ENCODE peak calls at places on chromosomes 5 and 9, in nine cellular contexts. K is HCT116; Y is lower lobe of right lung; Q is CD8-positive, alpha-beta T cell; U is H1; J is breast epithelium; R is CD8-positive, alpha-beta memory T cell; F is CD4-positive, alpha-beta memory T cell; D is endothelial cell of umbilical vein. W is an unnamed sample.

GRCh38 chr9:91933556-91934352 is 16.3 kb downstream of the ROR2 start:
- DNase-seq in Q (no peak), U (no peak), J (no peak), R (no peak), K (no peak), F (no peak), D (no peak), Y (no peak), W (no peak)

GRCh38 chr5:149201121-149201637 is 59.9 kb downstream of the ABLIM3 start:
- DNase-seq in R (no peak), J (no peak), Q (no peak), D (no peak), K (no peak), U (no peak), Y (no peak), F (no peak), W (no peak)

GRCh38 chr5:116410345-116410890 is 164.2 kb downstream of the SEMA6A start:
- DNase-seq in Y (no peak), D (no peak), Q (no peak), K (no peak), F (no peak), J (no peak), U (no peak), R (no peak), W (no peak)

GRCh38 chr5:123951204-123951977 is 439.4 kb downstream of the CSNK1G3 start:
- DNase-seq in R (no peak), Y (no peak), F (no peak), D (peak), J (no peak), K (peak), Q (no peak), U (no peak), W (no peak)

GRCh38 chr5:14166437-14166836 is 23.3 kb downstream of the TRIO start:
- DNase-seq in Y (no peak), D (no peak), U (no peak), R (no peak), Q (no peak), F (no peak), K (no peak), J (no peak), W (no peak)

GRCh38 chr5:39197556-39197955 is 21.8 kb downstream of the FYB1 start:
- DNase-seq in Y (no peak), K (peak), Q (peak), F (no peak), J (no peak), U (no peak), R (peak), D (no peak), W (peak)

GRCh38 chr9:4114569-4115505 is 185.0 kb downstream of the GLIS3 start:
- DNase-seq in U (no peak), F (no peak), Y (no peak), J (no peak), R (no peak), D (no peak), K (no peak), Q (no peak), W (no peak)

GRCh38 chr9:99465231-99465891 is 243.3 kb downstream of the SEC61B start:
- DNase-seq in U (no peak), F (no peak), J (no peak), K (no peak), Q (no peak), R (no peak), D (no peak), Y (no peak), W (no peak)

GRCh38 chr5:1513326-1514026 is 10.3 kb downstream of the LPCAT1 start:
- DNase-seq in R (no peak), K (no peak), U (no peak), Q (peak), D (no peak), J (peak), F (no peak), Y (peak), W (no peak)

GRCh38 chr9:16125637-16126036 is 572.8 kb downstream of the CCDC171 start:
- DNase-seq in R (no peak), F (no peak), Q (no peak), D (no peak), U (no peak), K (no peak), Y (no peak), J (no peak), W (no peak)

GRCh38 chr5:32083981-32084430 is 90.1 kb downstream of the GOLPH3 start:
- DNase-seq in J (no peak), Q (no peak), U (no peak), F (no peak), K (no peak), R (no peak), D (no peak), Y (no peak), W (no peak)

GRCh38 chr9:105658351-105658750 is 3.9 kb upstream of the TAL2 start:
- DNase-seq in U (no peak), K (no peak), R (no peak), Q (no peak), J (no peak), D (no peak), F (no peak), Y (no peak), W (no peak)

GRCh38 chr9:92530893-92531292 is 4.9 kb downstream of the ECM2 start:
- DNase-seq in D (no peak), Y (no peak), U (no peak), R (no peak), K (no peak), J (no peak), Q (no peak), F (no peak), W (no peak)

GRCh38 chr5:123505633-123506032 is 6.3 kb upstream of the CSNK1G3 start:
- DNase-seq in D (no peak), Q (no peak), R (no peak), U (no peak), F (no peak), K (no peak), J (no peak), Y (no peak), W (no peak)

GRCh38 chr5:180519098-180519497 is 24.9 kb downstream of the CNOT6 start:
- DNase-seq in R (no peak), U (no peak), Q (no peak), J (no peak), K (no peak), D (no peak), Y (no peak), F (no peak), W (no peak)

GRCh38 chr9:137281345-137282116 is 4.0 kb downstream of the TOR4A start:
- DNase-seq in J (no peak), F (no peak), Y (no peak), Q (no peak), U (no peak), D (no peak), R (no peak), K (no peak), W (no peak)
- H3K4me3 ChIP-seq in J (no peak), F (no peak), Y (no peak), Q (no peak), U (peak), D (no peak), R (no peak), K (no peak), W (no peak)

DNA sequence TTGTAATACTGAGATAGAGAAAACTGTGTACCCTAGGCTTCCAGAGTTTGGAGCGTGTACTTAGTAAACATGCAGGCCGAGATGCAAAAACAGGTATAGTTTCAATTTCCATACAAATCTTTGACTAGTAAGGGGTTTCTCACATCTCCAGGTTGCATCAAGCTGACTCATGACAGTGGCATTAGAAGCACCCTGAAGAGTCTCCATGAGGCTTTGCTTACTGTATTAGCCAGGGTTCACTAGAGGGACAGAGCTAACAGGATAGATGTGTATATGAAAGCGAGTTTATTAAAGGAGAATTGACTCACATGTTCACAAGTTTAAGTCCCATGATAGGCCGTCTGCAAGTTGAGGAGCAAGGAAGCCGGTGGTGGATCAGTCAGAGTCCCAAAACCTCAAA is 275.3 kb upstream of the CDH6 start:
- DNase-seq in J (no peak), F (no peak), K (no peak), D (no peak), U (no peak), R (no peak), Q (no peak), Y (no peak), W (no peak)
- H3K4me3 ChIP-seq in J (no peak), F (no peak), K (no peak), D (no peak), U (no peak), R (no peak), Q (no peak), Y (no peak), W (no peak)

GRCh38 chr5:88690619-88691560 is 192.1 kb downstream of the MEF2C start:
- DNase-seq in K (peak), F (peak), J (peak), Y (peak), R (peak), Q (peak), D (peak), U (no peak), W (peak)
- H3K4me3 ChIP-seq in K (peak), F (no peak), J (no peak), Y (peak), R (no peak), Q (peak), D (no peak), U (peak), W (no peak)

GRCh38 chr5:100516285-100516684 is 18.9 kb upstream of the FAM174A start:
- DNase-seq in D (no peak), U (no peak), F (no peak), R (no peak), J (no peak), Q (no peak), Y (no peak), K (no peak), W (no peak)
- H3K4me3 ChIP-seq in D (no peak), U (no peak), F (no peak), R (no peak), J (no peak), Q (no peak), Y (no peak), K (no peak), W (no peak)

GRCh38 chr9:21970001-21970799 is 24.0 kb downstream of the CDKN2A start:
- DNase-seq in J (no peak), Y (no peak), D (no peak), U (no peak), K (no peak), F (no peak), R (no peak), Q (no peak), W (no peak)
- H3K4me3 ChIP-seq in J (no peak), Y (no peak), D (no peak), U (peak), K (no peak), F (no peak), R (no peak), Q (no peak), W (no peak)

GRCh38 chr9:130824079-130824478 is 11.0 kb upstream of the ABL1 start:
- DNase-seq in Q (no peak), F (no peak), R (no peak), K (no peak), U (no peak), D (no peak), J (no peak), Y (no peak), W (no peak)
- H3K4me3 ChIP-seq in Q (no peak), F (no peak), R (no peak), K (no peak), U (peak), D (no peak), J (no peak), Y (no peak), W (no peak)

GRCh38 chr5:102666164-102666951 is 88.7 kb upstream of the PAM start:
- DNase-seq in R (no peak), Q (no peak), F (no peak), J (no peak), K (no peak), D (no peak), U (no peak), Y (no peak), W (no peak)

GRCh38 chr5:102664946-102665345 is 90.2 kb upstream of the PAM start:
- DNase-seq in F (no peak), Y (no peak), U (no peak), Q (no peak), J (no peak), R (no peak), D (no peak), K (no peak), W (no peak)

GRCh38 chr5:102668220-102668930 is 86.7 kb upstream of the PAM start:
- DNase-seq in Q (no peak), R (no peak), F (no peak), K (no peak), Y (no peak), D (no peak), U (no peak), J (no peak), W (no peak)

DNA sequence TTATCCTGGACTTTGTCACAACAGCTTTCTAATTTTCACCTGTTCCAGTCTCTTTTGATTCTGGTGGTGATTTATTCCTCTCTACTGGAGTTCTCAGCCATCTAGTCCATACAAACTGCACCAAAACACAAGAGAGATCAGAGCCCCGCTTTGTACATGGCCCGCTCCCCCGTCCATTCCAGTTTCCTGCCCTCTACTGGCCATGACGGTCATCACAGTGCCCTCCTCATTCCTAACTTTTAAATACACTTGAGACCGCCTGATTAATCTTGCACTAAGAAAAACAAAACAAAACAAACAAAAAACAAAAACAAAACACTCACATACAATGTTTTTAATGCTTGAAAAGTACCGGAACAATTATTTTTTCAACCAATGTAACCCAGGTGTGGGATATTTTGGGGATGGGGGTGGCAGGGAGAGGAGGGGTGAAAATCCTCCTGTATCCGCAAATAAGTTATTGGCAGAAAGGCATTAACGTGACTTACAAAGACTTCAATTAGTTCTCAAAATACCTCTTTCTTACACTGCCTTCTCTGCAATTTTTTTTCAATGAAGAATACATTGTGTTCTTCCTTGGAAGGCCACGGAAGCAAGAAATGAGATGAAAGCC is 84.8 kb upstream of the PAM start:
- DNase-seq in J (no peak), R (no peak), K (peak), D (peak), U (peak), F (no peak), Q (no peak), Y (no peak), W (no peak)
- H3K4me3 ChIP-seq in J (no peak), R (no peak), K (peak), D (no peak), U (peak), F (no peak), Q (no peak), Y (no peak), W (no peak)

GRCh38 chr5:155727512-155728145 is 599.3 kb upstream of the SGCD start:
- DNase-seq in R (no peak), K (no peak), Q (no peak), F (no peak), U (no peak), J (no peak), Y (peak), D (no peak), W (no peak)
- H3K4me3 ChIP-seq in R (no peak), K (no peak), Q (no peak), F (no peak), U (peak), J (peak), Y (peak), D (no peak), W (no peak)